ENCODE peak calls at places on chromosomes 6 and 20, in seven cellular contexts. W is RWPE1; S is endodermal cell; C is esophagus squamous epithelium; G is mesendoderm; Z is colonic mucosa; N is CD8-positive, alpha-beta T cell. L is an unnamed sample.

GRCh38 chr6:93352604-93353003 is 66.8 kb downstream of the EPHA7 start:
- DNase-seq in Z (no peak), C (no peak), W (no peak), G (no peak), S (no peak), N (no peak), L (no peak)

GRCh38 chr6:2763876-2764540 is 1.2 kb upstream of the WRNIP1 start:
- DNase-seq in Z (no peak), G (no peak), C (no peak), N (no peak), S (no peak), W (no peak), L (no peak)

GRCh38 chr6:155880905-155881304 is 425.3 kb upstream of the NOX3 start:
- DNase-seq in N (no peak), S (no peak), C (no peak), Z (no peak), G (no peak), W (no peak), L (no peak)

GRCh38 chr20:57211949-57212889 is 54.2 kb downstream of the BMP7 start:
- DNase-seq in Z (peak), S (peak), W (peak), C (no peak), N (no peak), G (peak), L (peak)

GRCh38 chr6:215335-216034 is 76.8 kb upstream of the DUSP22 start:
- DNase-seq in W (peak), C (no peak), N (peak), Z (no peak), S (no peak), G (no peak), L (peak)

GRCh38 chr6:2763345-2763841 is 1.8 kb upstream of the WRNIP1 start:
- DNase-seq in C (no peak), S (no peak), G (no peak), W (no peak), N (no peak), Z (peak), L (no peak)

GRCh38 chr20:58179432-58180099 is 48.9 kb downstream of the ANKRD60 start:
- DNase-seq in C (no peak), W (peak), G (peak), N (peak), S (peak), Z (peak), L (no peak)

GRCh38 chr20:19726126-19726525 is 31.9 kb upstream of the RIN2 start:
- DNase-seq in C (no peak), N (no peak), Z (no peak), W (peak), G (no peak), S (no peak), L (peak)

GRCh38 chr6:3208096-3208774 is 19.2 kb downstream of the TUBB2B start:
- DNase-seq in W (peak), S (peak), N (no peak), C (no peak), Z (no peak), G (peak), L (peak)

GRCh38 chr6:28401172-28401571 is 1.6 kb upstream of the ZSCAN12 start:
- DNase-seq in G (no peak), Z (no peak), W (no peak), S (no peak), C (no peak), N (no peak), L (peak)

GRCh38 chr6:112665815-112666214 is 318.7 kb downstream of the RFPL4B start:
- DNase-seq in Z (no peak), S (no peak), N (no peak), W (no peak), G (no peak), C (no peak), L (peak)

GRCh38 chr6:39908838-39909583 is 25.3 kb downstream of the MOCS1 start:
- DNase-seq in N (no peak), G (no peak), C (no peak), Z (no peak), S (no peak), W (no peak), L (no peak)

GRCh38 chr6:27748662-27749061 is 163.5 kb downstream of the OR2B2 start:
- DNase-seq in Z (no peak), W (no peak), N (no peak), G (no peak), C (no peak), S (no peak), L (no peak)

GRCh38 chr20:34842143-34842542 is 16.7 kb upstream of the NCOA6 start:
- DNase-seq in C (no peak), N (no peak), G (no peak), Z (no peak), W (no peak), S (no peak), L (no peak)
- H3K27ac ChIP-seq in C (no peak), N (no peak), G (no peak), Z (no peak), W (no peak), S (no peak), L (no peak)

DNA sequence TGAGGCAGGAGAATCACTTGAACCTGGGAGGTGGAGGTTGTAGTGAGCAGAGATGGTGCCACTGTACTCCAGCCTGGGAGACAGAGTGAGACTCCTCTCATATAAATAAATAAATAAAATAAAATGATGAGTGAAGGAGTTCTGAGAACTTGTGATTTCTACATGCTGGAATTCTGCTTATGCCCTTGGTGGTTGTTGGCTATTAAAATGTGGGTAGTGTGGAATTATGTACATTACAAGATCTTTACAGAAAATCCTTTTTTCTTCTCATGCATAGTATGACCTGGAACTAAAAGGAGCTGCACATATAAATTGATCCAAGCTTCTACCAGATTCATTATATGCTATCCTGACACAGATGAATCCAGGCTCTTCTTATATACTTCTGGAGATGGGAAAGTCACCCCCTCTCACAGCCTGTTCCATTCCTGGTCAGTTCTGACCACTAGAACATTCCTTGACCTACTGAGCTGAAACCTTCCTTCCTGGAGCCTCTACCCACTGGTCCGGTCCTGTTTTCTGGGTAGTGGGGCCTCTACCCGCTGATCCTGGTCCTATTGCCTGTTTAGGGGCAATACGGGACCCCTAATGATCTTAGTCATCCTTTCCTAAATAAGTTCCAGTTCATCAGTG is 37.7 kb upstream of the TAF8 start:
- DNase-seq in N (no peak), Z (no peak), G (no peak), S (no peak), W (no peak), C (no peak), L (no peak)
- H3K27ac ChIP-seq in N (no peak), Z (no peak), G (no peak), S (no peak), W (no peak), C (no peak), L (no peak)

GRCh38 chr6:167824591-167825041 is 2.1 kb upstream of the AFDN start:
- DNase-seq in Z (no peak), W (no peak), S (no peak), G (no peak), N (no peak), C (no peak), L (no peak)
- H3K27ac ChIP-seq in Z (no peak), W (no peak), S (peak), G (no peak), N (no peak), C (no peak), L (no peak)

GRCh38 chr6:83192456-83192855 is 609 bp downstream of the PGM3 start:
- DNase-seq in C (no peak), S (no peak), G (no peak), Z (no peak), W (peak), N (no peak), L (no peak)
- H3K27ac ChIP-seq in C (peak), S (no peak), G (no peak), Z (peak), W (peak), N (peak), L (peak)

GRCh38 chr20:25497586-25498279 is 87.6 kb downstream of the NINL start:
- DNase-seq in N (no peak), G (no peak), S (no peak), Z (no peak), C (no peak), W (no peak), L (no peak)
- H3K27ac ChIP-seq in N (no peak), G (no peak), S (no peak), Z (no peak), C (no peak), W (peak), L (no peak)

GRCh38 chr20:41203660-41204059 is 66.3 kb downstream of the PLCG1 start:
- DNase-seq in S (no peak), N (no peak), W (no peak), G (no peak), C (no peak), Z (no peak), L (no peak)

GRCh38 chr20:41200446-41201202 is 63.3 kb downstream of the PLCG1 start:
- DNase-seq in G (no peak), W (no peak), Z (no peak), N (no peak), C (no peak), S (no peak), L (no peak)

GRCh38 chr20:41204304-41205265 is 67.2 kb downstream of the PLCG1 start:
- DNase-seq in G (no peak), N (no peak), C (no peak), Z (no peak), S (no peak), W (no peak), L (no peak)

GRCh38 chr20:41202426-41202825 is 65.1 kb downstream of the PLCG1 start:
- DNase-seq in G (no peak), C (no peak), N (no peak), S (no peak), W (no peak), Z (no peak), L (no peak)

GRCh38 chr20:41201760-41202159 is 64.4 kb downstream of the PLCG1 start:
- DNase-seq in W (no peak), Z (no peak), N (no peak), G (no peak), S (no peak), C (no peak), L (no peak)
- H3K27ac ChIP-seq in W (peak), Z (no peak), N (no peak), G (no peak), S (no peak), C (no peak), L (no peak)

GRCh38 chr6:118546164-118546929 is 1.7 kb upstream of the PLN start:
- DNase-seq in N (no peak), G (no peak), W (no peak), C (no peak), Z (no peak), S (no peak), L (no peak)

GRCh38 chr6:118548136-118548535 is at the start of gene PLN:
- DNase-seq in G (peak), C (no peak), S (no peak), W (no peak), N (no peak), Z (no peak), L (no peak)

GRCh38 chr6:118537579-118537978 is 10.5 kb upstream of the PLN start:
- DNase-seq in N (no peak), C (no peak), G (no peak), W (no peak), Z (no peak), S (no peak), L (no peak)

GRCh38 chr6:118544105-118544504 is 4.0 kb upstream of the PLN start:
- DNase-seq in C (no peak), S (no peak), Z (no peak), G (no peak), N (no peak), W (no peak), L (no peak)

DNA sequence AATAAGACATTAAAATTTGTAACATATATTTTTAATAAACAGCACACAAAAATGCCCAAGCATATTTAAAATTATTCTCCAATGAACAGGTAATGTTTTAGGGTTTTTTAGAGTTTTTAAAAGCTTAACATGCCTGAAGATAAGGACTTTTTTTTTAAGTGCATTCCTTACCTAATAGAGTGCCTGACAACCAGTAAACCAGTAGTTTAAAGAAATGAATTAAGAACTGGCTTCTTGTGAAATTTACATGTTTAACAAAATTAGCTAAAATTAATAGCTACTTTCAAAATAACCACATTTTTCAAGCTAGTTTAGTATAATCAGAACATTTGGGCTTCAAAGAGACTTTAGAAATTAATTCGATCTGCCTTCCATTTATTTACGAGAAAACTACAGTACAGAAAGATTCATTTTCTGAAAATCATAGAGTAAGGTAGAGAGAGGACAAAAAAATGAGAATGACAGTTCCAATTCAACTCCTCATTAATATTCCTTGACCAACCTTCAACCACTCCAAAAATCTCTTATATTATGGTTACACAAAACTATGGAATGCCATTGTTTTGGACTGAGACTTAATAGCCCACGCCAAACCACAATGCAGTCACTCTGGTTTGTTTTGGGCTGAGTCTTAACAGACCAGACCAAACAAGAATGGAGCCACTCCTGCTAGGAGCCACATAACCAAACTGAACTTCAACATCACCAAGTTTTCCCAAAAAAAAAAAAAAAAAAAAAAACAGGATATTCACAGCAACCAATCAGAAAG is 5.7 kb upstream of the PLN start:
- DNase-seq in C (no peak), Z (no peak), N (no peak), S (no peak), G (no peak), W (no peak), L (peak)
- H3K27ac ChIP-seq in C (no peak), Z (no peak), N (no peak), S (no peak), G (no peak), W (no peak), L (no peak)

GRCh38 chr20:45336530-45337366 is 11.5 kb downstream of the SDC4 start:
- DNase-seq in Z (peak), C (no peak), W (peak), N (no peak), S (no peak), G (no peak), L (peak)
- H3K27ac ChIP-seq in Z (peak), C (peak), W (peak), N (no peak), S (no peak), G (no peak), L (peak)

GRCh38 chr6:157089258-157089657 is 234.1 kb downstream of the TMEM242 start:
- DNase-seq in Z (no peak), W (no peak), G (peak), C (no peak), S (peak), N (no peak), L (no peak)
- H3K27ac ChIP-seq in Z (no peak), W (no peak), G (peak), C (no peak), S (peak), N (no peak), L (no peak)

GRCh38 chr6:130604869-130605401 is 222.3 kb upstream of the SMLR1 start:
- DNase-seq in Z (no peak), C (no peak), N (no peak), G (no peak), S (no peak), W (no peak), L (no peak)

GRCh38 chr6:130598021-130598989 is 228.9 kb upstream of the SMLR1 start:
- DNase-seq in G (peak), C (no peak), W (peak), Z (no peak), N (no peak), S (no peak), L (peak)

GRCh38 chr6:130602151-130602770 is 224.9 kb upstream of the SMLR1 start:
- DNase-seq in C (no peak), N (no peak), W (peak), S (no peak), Z (no peak), G (no peak), L (peak)

GRCh38 chr6:130600880-130601341 is 226.3 kb upstream of the SMLR1 start:
- DNase-seq in G (peak), S (no peak), Z (no peak), W (no peak), C (no peak), N (no peak), L (peak)

GRCh38 chr6:130603391-130603790 is 223.8 kb upstream of the SMLR1 start:
- DNase-seq in G (no peak), S (no peak), Z (no peak), W (no peak), C (no peak), N (no peak), L (no peak)
- H3K27ac ChIP-seq in G (no peak), S (no peak), Z (no peak), W (peak), C (no peak), N (no peak), L (no peak)

L was measured in foreskin keratinocyte.